ENCODE peak calls at places on chromosomes 1 and 21, in five cellular contexts. M is stomach, C is AG04450, Y is neural progenitor cell, O is PC-3. Z is an unnamed sample.

GRCh38 chr1:3698660-3699408 is 46.5 kb downstream of the TP73 start:
- DNase-seq in Y (no peak), C (no peak), M (no peak), O (no peak), Z (no peak)

GRCh38 chr1:97392701-97393100 is 528.1 kb downstream of the DPYD start:
- DNase-seq in O (no peak), M (no peak), Y (no peak), C (no peak), Z (no peak)

GRCh38 chr1:26597629-26598039 is 68.1 kb downstream of the RPS6KA1 start:
- DNase-seq in C (no peak), M (no peak), Y (peak; percentile 40), O (peak; percentile 81), Z (no peak)

GRCh38 chr21:35400233-35400939 is 351.3 kb upstream of the RUNX1 start:
- DNase-seq in M (no peak), O (peak; percentile 90), Y (peak; percentile 36), C (peak; percentile 11), Z (no peak)

GRCh38 chr1:115782571-115783281 is 14.2 kb upstream of the CASQ2 start:
- DNase-seq in O (peak; percentile 93), Y (peak; percentile 8), C (peak; percentile 2), M (no peak), Z (no peak)

GRCh38 chr1:151905070-151905442 is 4.3 kb downstream of the THEM4 start:
- DNase-seq in O (no peak), M (no peak), Y (no peak), C (no peak), Z (no peak)

GRCh38 chr1:21597754-21598153 is 71.4 kb downstream of the RAP1GAP start:
- DNase-seq in C (no peak), M (no peak), O (no peak), Y (no peak), Z (no peak)

GRCh38 chr1:12040457-12041051 is 21.3 kb downstream of the MIIP start:
- DNase-seq in M (no peak), Y (peak; percentile 64), O (peak; percentile 97), C (peak; percentile 86), Z (no peak)

GRCh38 chr1:24656046-24656445 is 12.9 kb downstream of the SRRM1 start:
- DNase-seq in Y (no peak), O (no peak), C (no peak), M (no peak), Z (no peak)

GRCh38 chr1:112852276-112852675 is 103.7 kb downstream of the SLC16A1 start:
- DNase-seq in Y (no peak), C (no peak), M (no peak), O (no peak), Z (no peak)

GRCh38 chr1:185674201-185674600 is 60.0 kb upstream of the HMCN1 start:
- DNase-seq in Y (no peak), O (peak; percentile 25), M (no peak), C (no peak), Z (no peak)

GRCh38 chr21:42799948-42800347 is 79.4 kb downstream of the WDR4 start:
- DNase-seq in Y (no peak), M (no peak), C (no peak), O (no peak), Z (no peak)

GRCh38 chr1:24966121-24966723 is 36.1 kb upstream of the RUNX3 start:
- DNase-seq in C (no peak), M (no peak), O (no peak), Y (no peak), Z (no peak)

GRCh38 chr21:34795152-34796141 is 126.7 kb downstream of the CLIC6 start:
- DNase-seq in O (peak; percentile 92), M (peak; percentile 38), Y (no peak), C (no peak), Z (no peak)

GRCh38 chr21:34147835-34148804 is 74.7 kb downstream of the MRPS6 start:
- DNase-seq in M (no peak), Y (no peak), O (no peak), C (no peak), Z (no peak)

GRCh38 chr21:25551548-25551947 is 55.7 kb downstream of the MRPL39 start:
- DNase-seq in Y (no peak), O (no peak), C (no peak), M (no peak), Z (no peak)

GRCh38 chr21:25552856-25553255 is 54.4 kb downstream of the MRPL39 start:
- DNase-seq in C (no peak), M (no peak), Y (no peak), O (no peak), Z (no peak)

GRCh38 chr21:25555492-25555891 is 51.8 kb downstream of the MRPL39 start:
- DNase-seq in Y (no peak), O (no peak), C (no peak), M (no peak), Z (no peak)

GRCh38 chr21:25550805-25551204 is 56.5 kb downstream of the MRPL39 start:
- DNase-seq in M (no peak), O (no peak), Y (no peak), C (no peak), Z (no peak)

DNA sequence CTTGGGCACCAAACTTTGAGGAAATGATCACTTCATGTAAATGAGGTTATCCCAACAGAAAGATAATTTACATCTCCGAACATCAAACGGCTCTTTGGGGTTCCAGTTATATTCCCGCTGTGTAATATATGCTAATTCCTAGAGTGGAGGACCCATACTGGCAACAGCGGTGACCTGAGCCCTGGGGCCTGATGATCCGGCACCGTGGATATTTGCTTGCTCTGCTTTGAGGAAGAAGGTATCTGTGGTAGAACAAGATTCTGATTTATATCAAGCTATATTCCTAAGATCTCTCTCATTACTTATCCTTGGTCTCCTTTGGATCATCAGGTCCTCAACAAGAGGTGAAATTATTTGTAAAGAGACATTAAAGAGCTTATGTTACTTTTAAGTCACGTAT is 56.9 kb downstream of the MRPL39 start:
- DNase-seq in M (no peak), Y (no peak), C (no peak), O (no peak), Z (no peak)
- TF ChIP-seq CTCF in M (no peak), Y (no peak), C (no peak), O (no peak), Z (no peak)

GRCh38 chr1:13513885-13514546 is at the start of gene LRRC38:
- DNase-seq in Y (peak; percentile 65), O (peak; percentile 18), C (no peak), M (no peak), Z (no peak)

GRCh38 chr1:13513063-13513884 is 529 bp downstream of the LRRC38 start:
- DNase-seq in Y (peak; percentile 51), C (no peak), O (no peak), M (no peak), Z (no peak)

GRCh38 chr1:13520985-13521384 is 7.2 kb upstream of the LRRC38 start:
- DNase-seq in M (no peak), O (no peak), C (no peak), Y (no peak), Z (no peak)

GRCh38 chr1:13516606-13517005 is 2.8 kb upstream of the LRRC38 start:
- DNase-seq in Y (no peak), M (no peak), C (no peak), O (no peak), Z (no peak)

GRCh38 chr1:13517193-13517812 is 3.5 kb upstream of the LRRC38 start:
- DNase-seq in C (no peak), M (no peak), O (peak; percentile 43), Y (peak; percentile 84), Z (no peak)
- TF ChIP-seq CTCF in C (no peak), M (no peak), O (peak; percentile 56), Y (peak; percentile 74), Z (no peak)

GRCh38 chr1:6378096-6378746 is 15.3 kb downstream of the ACOT7 start:
- DNase-seq in C (no peak), Y (peak; percentile 43), O (no peak), M (no peak), Z (no peak)
- TF ChIP-seq CTCF in C (peak; percentile 7), Y (peak; percentile 26), O (peak; percentile 36), M (no peak), Z (no peak)

GRCh38 chr1:241408170-241408569 is 51.2 kb upstream of the RGS7 start:
- DNase-seq in O (peak; percentile 78), M (no peak), Y (peak; percentile 11), C (no peak), Z (no peak)
- TF ChIP-seq CTCF in O (peak; percentile 85), M (no peak), Y (peak; percentile 40), C (no peak), Z (no peak)

DNA sequence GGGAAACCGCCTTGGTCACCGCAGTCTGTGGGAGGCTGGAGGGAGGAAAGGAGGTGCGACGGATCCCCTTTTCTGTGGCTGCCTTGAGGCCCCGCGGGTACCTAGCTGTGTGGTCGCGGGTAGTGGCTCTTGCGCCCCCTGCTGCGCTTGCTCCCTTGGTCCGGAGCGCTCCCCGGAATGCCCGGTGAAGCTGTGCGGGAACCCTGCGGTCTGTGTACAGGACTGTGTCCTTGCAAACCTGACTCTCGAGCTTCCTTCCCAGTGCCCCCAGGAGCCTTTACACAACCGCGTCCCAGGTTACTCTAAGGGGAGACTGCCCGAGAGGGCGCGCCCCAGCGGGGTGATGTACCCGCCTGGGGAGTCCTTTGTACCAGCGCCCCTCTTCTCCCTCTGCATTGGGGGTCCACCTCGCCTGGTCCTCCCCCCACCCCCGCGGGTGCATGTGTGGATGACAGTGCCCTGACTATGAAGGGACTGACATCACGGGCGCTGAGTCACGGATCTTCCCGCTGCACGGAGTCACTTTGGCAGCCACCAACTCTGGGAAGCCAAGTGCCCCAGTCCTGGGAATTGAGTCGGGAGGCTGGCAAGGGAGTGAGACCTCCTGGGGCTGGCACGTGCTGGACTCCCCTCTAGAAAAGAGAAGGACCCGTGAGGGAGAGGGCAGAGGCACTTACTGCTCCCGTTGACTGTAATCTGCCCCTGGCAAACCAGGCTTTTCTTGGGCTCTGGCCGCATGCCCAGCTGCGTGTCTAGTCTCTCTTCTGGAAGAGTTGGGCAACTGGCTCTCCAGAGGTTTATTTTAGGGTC is 824 bp downstream of the IL6R start:
- DNase-seq in C (no peak), Y (peak; percentile 59), O (peak; percentile 86), M (peak; percentile 77), Z (peak; percentile 92)
- TF ChIP-seq CTCF in C (peak; percentile 65), Y (no peak), O (peak; percentile 52), M (peak; percentile 35), Z (no peak)

DNA sequence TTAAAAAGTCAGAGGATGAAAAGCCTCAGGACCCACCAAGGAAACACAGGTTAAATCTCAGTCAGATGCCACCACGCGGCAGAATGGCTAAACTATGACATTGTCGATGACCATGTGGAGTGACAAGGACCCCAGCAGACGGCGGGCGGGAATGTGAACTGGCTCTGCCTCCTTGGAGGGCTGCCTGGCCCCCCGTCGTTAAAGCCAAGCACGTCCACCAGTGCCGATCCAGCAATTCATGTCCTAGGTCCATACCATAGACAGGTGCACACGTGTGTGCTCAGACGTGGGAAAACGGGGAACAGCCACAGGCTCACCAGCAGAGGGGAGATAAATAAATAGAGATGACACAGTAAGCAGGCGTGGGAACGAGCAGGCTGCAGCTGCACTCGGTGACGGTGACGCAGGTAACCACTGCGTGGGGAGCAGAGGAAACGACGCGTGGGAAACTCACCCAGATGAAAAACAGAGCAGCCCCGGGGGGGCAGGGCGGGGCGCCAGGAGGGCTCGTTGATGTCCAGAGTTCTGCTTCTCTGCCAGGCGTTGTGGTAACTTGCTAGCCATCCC is 28.3 kb upstream of the PCBP3 start:
- DNase-seq in O (peak; percentile 41), M (peak; percentile 55), C (no peak), Y (no peak), Z (peak; percentile 10)
- TF ChIP-seq CTCF in O (no peak), M (no peak), C (no peak), Y (no peak), Z (no peak)

GRCh38 chr1:53715478-53715877 is 23.5 kb downstream of the GLIS1 start:
- DNase-seq in O (peak; percentile 31), M (no peak), C (no peak), Y (peak; percentile 77), Z (no peak)
- TF ChIP-seq CTCF in O (peak; percentile 73), M (no peak), C (peak; percentile 61), Y (peak; percentile 70), Z (no peak)